ENCODE peak calls at places on chromosomes 5 and 9, in ten cellular contexts. Z is activated naive CD8-positive, alpha-beta T cell treated with anti-CD3 and anti-CD28 coated beads, Interleukin-2, amount 50 U/mL, for 24 hours; V is AG10803; M is RCC 7860; X is mesothelial cell of epicardium; Y is T-helper 2 cell; W is activated CD8-positive, alpha-beta memory T cell treated with anti-CD3 and anti-CD28 coated beads for 1 hour; Q is SJSA1; B is NCI-H510A; R is GM12891. H is an unnamed sample.

GRCh38 chr5:157006262-157006661 is 43.2 kb upstream of the TIMD4 start:
- DNase-seq in V (no peak), Q (no peak), Z (no peak), R (no peak), B (no peak), Y (no peak), X (no peak), M (no peak), W (no peak), H (no peak)

GRCh38 chr9:22238809-22239684 is 207.6 kb upstream of the DMRTA1 start:
- DNase-seq in B (no peak), W (no peak), R (no peak), Q (peak), Z (no peak), M (peak), V (peak), X (no peak), Y (no peak), H (peak)

GRCh38 chr9:129995409-129996160 is 47.4 kb downstream of the FNBP1 start:
- DNase-seq in Z (no peak), M (no peak), W (no peak), X (no peak), Q (no peak), B (no peak), Y (no peak), V (peak), R (no peak), H (no peak)

GRCh38 chr9:126880947-126881332 is 20.5 kb downstream of the ZBTB34 start:
- DNase-seq in R (no peak), B (no peak), Z (no peak), V (no peak), Q (no peak), X (no peak), Y (no peak), M (no peak), W (no peak), H (no peak)

GRCh38 chr9:128341435-128341849 is 1.1 kb downstream of the SLC27A4 start:
- DNase-seq in B (peak), V (peak), Z (peak), Y (peak), M (peak), Q (peak), X (peak), W (peak), R (peak), H (peak)

GRCh38 chr5:75727931-75728330 is 10.7 kb upstream of the POC5 start:
- DNase-seq in R (no peak), Y (no peak), B (no peak), Q (no peak), W (no peak), V (no peak), M (no peak), Z (no peak), X (no peak), H (no peak)

GRCh38 chr5:149466457-149466972 is 84.7 kb downstream of the CSNK1A1 start:
- DNase-seq in Y (no peak), W (no peak), X (no peak), R (no peak), Z (no peak), V (peak), B (no peak), M (peak), Q (no peak), H (no peak)

GRCh38 chr9:131747352-131747751 is 7.5 kb upstream of the RAPGEF1 start:
- DNase-seq in R (no peak), W (no peak), M (peak), Q (peak), Z (no peak), B (no peak), V (peak), Y (no peak), X (no peak), H (peak)

GRCh38 chr9:93599571-93600403 is 23.4 kb downstream of the PHF2 start:
- DNase-seq in B (no peak), Z (no peak), W (no peak), Y (no peak), X (peak), Q (peak), V (no peak), M (no peak), R (no peak), H (no peak)

GRCh38 chr5:133977858-133978257 is 9.4 kb upstream of the C5orf15 start:
- DNase-seq in B (no peak), M (peak), V (peak), X (no peak), W (no peak), Z (no peak), Q (peak), Y (no peak), R (no peak), H (no peak)

GRCh38 chr9:121944741-121945191 is 148.3 kb downstream of the TTLL11 start:
- DNase-seq in M (no peak), V (peak), B (no peak), R (no peak), Y (no peak), Z (no peak), X (no peak), Q (peak), W (no peak), H (no peak)

GRCh38 chr5:150763023-150763793 is 4.4 kb upstream of the DCTN4 start:
- DNase-seq in R (no peak), Y (no peak), V (peak), X (peak), M (peak), Q (no peak), W (no peak), Z (no peak), B (peak), H (no peak)

GRCh38 chr9:126956929-126957686 is 42.5 kb downstream of the RALGPS1 start:
- DNase-seq in R (no peak), Y (no peak), M (peak), Z (no peak), W (no peak), X (no peak), B (peak), Q (no peak), V (peak), H (no peak)

GRCh38 chr9:128823903-128824406 is 5.6 kb downstream of the SPOUT1 start:
- DNase-seq in Y (no peak), M (no peak), B (no peak), Z (no peak), R (no peak), Q (no peak), X (no peak), W (no peak), V (no peak), H (no peak)

GRCh38 chr9:124389146-124389939 is 25.9 kb downstream of the PSMB7 start:
- DNase-seq in M (no peak), X (no peak), B (peak), Y (no peak), V (no peak), R (no peak), W (no peak), Z (no peak), Q (no peak), H (no peak)

GRCh38 chr5:10836991-10837390 is 76.0 kb upstream of the DAP start:
- DNase-seq in Y (no peak), V (peak), Z (no peak), W (no peak), Q (no peak), M (peak), X (no peak), R (no peak), B (no peak), H (no peak)

GRCh38 chr5:75260708-75261107 is 24.0 kb upstream of the ANKRD31 start:
- DNase-seq in R (no peak), Z (no peak), Q (no peak), X (no peak), V (no peak), W (no peak), M (peak), B (no peak), Y (no peak), H (no peak)

GRCh38 chr9:93320591-93321219 is 130.8 kb upstream of the FAM120A start:
- DNase-seq in B (no peak), R (no peak), Q (no peak), Z (no peak), M (no peak), X (no peak), V (no peak), W (no peak), Y (no peak), H (no peak)

GRCh38 chr5:174981416-174981815 is 257.0 kb downstream of the MSX2 start:
- DNase-seq in B (no peak), X (no peak), Z (no peak), Y (no peak), W (no peak), Q (no peak), M (no peak), V (no peak), R (no peak), H (no peak)

GRCh38 chr5:64074533-64074932 is 91.1 kb upstream of the RNF180 start:
- DNase-seq in X (no peak), Z (no peak), Y (no peak), M (no peak), Q (no peak), W (no peak), B (no peak), R (peak), V (peak), H (peak)

GRCh38 chr5:16853511-16853910 is 82.6 kb downstream of the MYO10 start:
- DNase-seq in W (no peak), Q (no peak), V (no peak), B (no peak), Y (no peak), Z (no peak), M (no peak), R (no peak), X (no peak), H (no peak)

GRCh38 chr5:163569284-163569683 is 63.9 kb downstream of the MAT2B start:
- DNase-seq in Q (no peak), Z (no peak), M (no peak), R (no peak), W (no peak), X (no peak), B (no peak), Y (no peak), V (peak), H (peak)

GRCh38 chr5:148393390-148393741 is 9.6 kb downstream of the FBXO38 start:
- DNase-seq in W (no peak), V (no peak), Y (no peak), Z (no peak), M (no peak), X (no peak), Q (peak), R (no peak), B (peak), H (peak)